ENCODE peak calls at places on chromosome 2, in six cellular contexts. One of them, this sample, is unnamed.

GRCh38 chr2:229920011-229920781 is 1.6 kb downstream of the TRIP12 start:
- DNase-seq in kidney epithelial cell: no peak
- DNase-seq in astrocyte of the cerebellum: no peak
- DNase-seq in cardiac fibroblast: peak; percentile 32
- DNase-seq in RWPE2: no peak
- DNase-seq in naive thymus-derived CD8-positive, alpha-beta T cell: peak; percentile 54
- DNase-seq in this sample: no peak

GRCh38 chr2:7835693-7836680 is 845.9 kb upstream of the ID2 start:
- DNase-seq in kidney epithelial cell: no peak
- DNase-seq in astrocyte of the cerebellum: no peak
- DNase-seq in cardiac fibroblast: no peak
- DNase-seq in RWPE2: no peak
- DNase-seq in naive thymus-derived CD8-positive, alpha-beta T cell: no peak
- DNase-seq in this sample: no peak

GRCh38 chr2:238658820-238659219 is 189.1 kb upstream of the TWIST2 start:
- DNase-seq in kidney epithelial cell: no peak
- DNase-seq in astrocyte of the cerebellum: no peak
- DNase-seq in cardiac fibroblast: no peak
- DNase-seq in RWPE2: no peak
- DNase-seq in naive thymus-derived CD8-positive, alpha-beta T cell: no peak
- DNase-seq in this sample: no peak

GRCh38 chr2:224357098-224357901 is 44.6 kb downstream of the FAM124B start:
- DNase-seq in kidney epithelial cell: no peak
- DNase-seq in astrocyte of the cerebellum: peak; percentile 39
- DNase-seq in cardiac fibroblast: peak; percentile 79
- DNase-seq in RWPE2: no peak
- DNase-seq in naive thymus-derived CD8-positive, alpha-beta T cell: peak; percentile 57
- DNase-seq in this sample: peak; percentile 8

GRCh38 chr2:234288974-234289455 is 207.9 kb downstream of the ARL4C start:
- DNase-seq in kidney epithelial cell: no peak
- DNase-seq in astrocyte of the cerebellum: no peak
- DNase-seq in cardiac fibroblast: peak; percentile 60
- DNase-seq in RWPE2: no peak
- DNase-seq in naive thymus-derived CD8-positive, alpha-beta T cell: peak; percentile 71
- DNase-seq in this sample: peak; percentile 52

GRCh38 chr2:68977453-68977852 is 3.0 kb downstream of the GKN1 start:
- DNase-seq in kidney epithelial cell: no peak
- DNase-seq in astrocyte of the cerebellum: no peak
- DNase-seq in cardiac fibroblast: no peak
- DNase-seq in RWPE2: no peak
- DNase-seq in naive thymus-derived CD8-positive, alpha-beta T cell: no peak
- DNase-seq in this sample: no peak

GRCh38 chr2:231270221-231271114 is 72.0 kb downstream of the ARMC9 start:
- DNase-seq in kidney epithelial cell: no peak
- DNase-seq in astrocyte of the cerebellum: no peak
- DNase-seq in cardiac fibroblast: no peak
- DNase-seq in RWPE2: no peak
- DNase-seq in naive thymus-derived CD8-positive, alpha-beta T cell: no peak
- DNase-seq in this sample: no peak

GRCh38 chr2:180520816-180521595 is 459.4 kb upstream of the UBE2E3 start:
- DNase-seq in kidney epithelial cell: no peak
- DNase-seq in astrocyte of the cerebellum: no peak
- DNase-seq in cardiac fibroblast: peak; percentile 78
- DNase-seq in RWPE2: no peak
- DNase-seq in naive thymus-derived CD8-positive, alpha-beta T cell: no peak
- DNase-seq in this sample: no peak

GRCh38 chr2:111618953-111619902 is 264.8 kb downstream of the ANAPC1 start:
- DNase-seq in kidney epithelial cell: no peak
- DNase-seq in astrocyte of the cerebellum: no peak
- DNase-seq in cardiac fibroblast: peak; percentile 28
- DNase-seq in RWPE2: no peak
- DNase-seq in naive thymus-derived CD8-positive, alpha-beta T cell: no peak
- DNase-seq in this sample: no peak

GRCh38 chr2:158753561-158754302 is 41.4 kb upstream of the DAPL1 start:
- DNase-seq in kidney epithelial cell: no peak
- DNase-seq in astrocyte of the cerebellum: peak; percentile 53
- DNase-seq in cardiac fibroblast: peak; percentile 80
- DNase-seq in RWPE2: no peak
- DNase-seq in naive thymus-derived CD8-positive, alpha-beta T cell: peak; percentile 20
- DNase-seq in this sample: no peak

GRCh38 chr2:102979429-102979828 is 217.6 kb downstream of the TMEM182 start:
- DNase-seq in kidney epithelial cell: no peak
- DNase-seq in astrocyte of the cerebellum: no peak
- DNase-seq in cardiac fibroblast: no peak
- DNase-seq in RWPE2: no peak
- DNase-seq in naive thymus-derived CD8-positive, alpha-beta T cell: no peak
- DNase-seq in this sample: no peak

GRCh38 chr2:45278345-45279078 is 269.3 kb upstream of the SIX2 start:
- DNase-seq in kidney epithelial cell: no peak
- DNase-seq in astrocyte of the cerebellum: no peak
- DNase-seq in cardiac fibroblast: no peak
- DNase-seq in RWPE2: no peak
- DNase-seq in naive thymus-derived CD8-positive, alpha-beta T cell: no peak
- DNase-seq in this sample: no peak

GRCh38 chr2:86441789-86442641 is 844 bp downstream of the KDM3A start:
- DNase-seq in kidney epithelial cell: no peak
- DNase-seq in astrocyte of the cerebellum: no peak
- DNase-seq in cardiac fibroblast: peak; percentile 58
- DNase-seq in RWPE2: no peak
- DNase-seq in naive thymus-derived CD8-positive, alpha-beta T cell: peak; percentile 70
- DNase-seq in this sample: peak; percentile 56

GRCh38 chr2:201403904-201404303 is 46.8 kb upstream of the FLACC1 start:
- DNase-seq in kidney epithelial cell: peak; percentile 71
- DNase-seq in astrocyte of the cerebellum: peak; percentile 68
- DNase-seq in cardiac fibroblast: peak; percentile 32
- DNase-seq in RWPE2: no peak
- DNase-seq in naive thymus-derived CD8-positive, alpha-beta T cell: no peak
- DNase-seq in this sample: no peak

GRCh38 chr2:159562248-159562647 is 54.1 kb downstream of the BAZ2B start:
- DNase-seq in kidney epithelial cell: no peak
- DNase-seq in astrocyte of the cerebellum: no peak
- DNase-seq in cardiac fibroblast: peak; percentile 71
- DNase-seq in RWPE2: no peak
- DNase-seq in naive thymus-derived CD8-positive, alpha-beta T cell: no peak
- DNase-seq in this sample: no peak

GRCh38 chr2:203739351-203739750 is 32.9 kb downstream of the CD28 start:
- DNase-seq in kidney epithelial cell: no peak
- DNase-seq in astrocyte of the cerebellum: no peak
- DNase-seq in cardiac fibroblast: no peak
- DNase-seq in RWPE2: no peak
- DNase-seq in naive thymus-derived CD8-positive, alpha-beta T cell: no peak
- DNase-seq in this sample: no peak

GRCh38 chr2:4020153-4020552 is 316.8 kb downstream of the DCDC2C start:
- DNase-seq in kidney epithelial cell: no peak
- DNase-seq in astrocyte of the cerebellum: no peak
- DNase-seq in cardiac fibroblast: no peak
- DNase-seq in RWPE2: no peak
- DNase-seq in naive thymus-derived CD8-positive, alpha-beta T cell: no peak
- DNase-seq in this sample: no peak